ENCODE peak calls at places on chromosomes 2 and 18, in eight cellular contexts. E, L, I, N, K, W, V and O are unnamed samples.

GRCh38 chr2:210169871-210170441 is 1.3 kb downstream of the KANSL1L start:
- DNase-seq in N (no peak), V (no peak), L (peak), E (no peak), W (no peak), K (no peak), I (no peak), O (peak)

GRCh38 chr2:142314164-142314563 is 183.3 kb upstream of the LRP1B start:
- DNase-seq in W (no peak), E (no peak), V (no peak), K (no peak), L (no peak), I (no peak), N (no peak), O (no peak)

GRCh38 chr2:96868555-96869280 is 1.2 kb downstream of the SEMA4C start:
- DNase-seq in N (peak), I (peak), E (peak), W (peak), K (peak), L (peak), V (peak), O (peak)

GRCh38 chr2:159044804-159045286 is 76.4 kb downstream of the TANC1 start:
- DNase-seq in K (no peak), E (no peak), L (no peak), V (no peak), I (no peak), W (no peak), N (no peak), O (no peak)

GRCh38 chr18:45287531-45287930 is 327.7 kb upstream of the SLC14A2 start:
- DNase-seq in N (no peak), W (no peak), E (no peak), I (no peak), V (no peak), K (no peak), L (no peak), O (no peak)

GRCh38 chr2:184041077-184041476 is 557.3 kb upstream of the ZNF804A start:
- DNase-seq in N (no peak), K (no peak), E (no peak), W (no peak), L (no peak), I (no peak), V (no peak), O (no peak)

GRCh38 chr2:217804786-217805678 is 197.8 kb downstream of the TNS1 start:
- DNase-seq in K (no peak), N (no peak), V (no peak), E (no peak), L (no peak), I (no peak), W (no peak), O (no peak)

GRCh38 chr2:119367472-119368099 is 809 bp downstream of the DBI start:
- DNase-seq in I (peak), L (peak), E (no peak), V (peak), K (peak), W (no peak), N (peak), O (no peak)

GRCh38 chr2:7083580-7084509 is 166.6 kb downstream of the RNF144A start:
- DNase-seq in E (no peak), W (no peak), N (no peak), I (no peak), L (peak), K (peak), V (no peak), O (peak)

GRCh38 chr2:70964133-70964532 is 14.3 kb upstream of the ANKRD53 start:
- DNase-seq in E (no peak), W (no peak), N (no peak), V (no peak), L (peak), I (no peak), K (no peak), O (no peak)

GRCh38 chr2:127139766-127140165 is 32.8 kb upstream of the BIN1 start:
- DNase-seq in L (no peak), V (no peak), K (no peak), N (no peak), W (no peak), I (no peak), E (no peak), O (no peak)

GRCh38 chr2:44700824-44701223 is 240.7 kb upstream of the SIX3 start:
- DNase-seq in W (no peak), K (no peak), V (no peak), N (no peak), E (no peak), I (no peak), L (no peak), O (no peak)

GRCh38 chr2:23637011-23637778 is 252.2 kb downstream of the KLHL29 start:
- DNase-seq in K (no peak), L (peak), W (no peak), I (no peak), E (no peak), V (no peak), N (no peak), O (no peak)

GRCh38 chr2:207629553-207629952 is 4.4 kb upstream of the METTL21A start:
- DNase-seq in E (no peak), I (no peak), K (no peak), N (no peak), V (no peak), L (no peak), W (no peak), O (no peak)

GRCh38 chr18:34223164-34223892 is 1.4 kb downstream of the NOL4 start:
- DNase-seq in E (no peak), I (peak), L (peak), K (peak), W (no peak), V (no peak), N (no peak), O (no peak)

GRCh38 chr2:99485411-99485810 is 4.4 kb downstream of the REV1 start:
- DNase-seq in L (no peak), E (no peak), W (no peak), K (no peak), I (no peak), N (no peak), V (no peak), O (no peak)

GRCh38 chr18:2846241-2846637 is 567 bp upstream of the EMILIN2 start:
- DNase-seq in N (no peak), V (no peak), I (no peak), K (no peak), W (no peak), E (no peak), L (peak), O (no peak)

GRCh38 chr18:43159091-43159490 is 43.6 kb upstream of the RIT2 start:
- DNase-seq in V (no peak), L (no peak), I (no peak), K (peak), W (no peak), N (no peak), E (no peak), O (no peak)

GRCh38 chr2:182621810-182622209 is 94.2 kb upstream of the DNAJC10 start:
- DNase-seq in W (no peak), N (no peak), L (no peak), I (no peak), V (no peak), E (no peak), K (no peak), O (no peak)

GRCh38 chr2:152037711-152038110 is 61.1 kb downstream of the CACNB4 start:
- DNase-seq in N (no peak), W (no peak), I (no peak), E (no peak), V (no peak), K (no peak), L (peak), O (no peak)

GRCh38 chr2:20563833-20564232 is 87.1 kb downstream of the HS1BP3 start:
- DNase-seq in V (no peak), L (no peak), K (no peak), N (no peak), W (no peak), E (no peak), I (no peak), O (no peak)

GRCh38 chr2:11745613-11746375 is 638 bp upstream of the LPIN1 start:
- DNase-seq in N (no peak), I (no peak), V (no peak), W (no peak), K (no peak), E (no peak), L (no peak), O (no peak)

GRCh38 chr2:66235408-66235807 is 199.5 kb upstream of the MEIS1 start:
- DNase-seq in N (no peak), E (no peak), I (no peak), W (no peak), V (no peak), K (no peak), L (peak), O (no peak)

GRCh38 chr2:140714586-140714985 is 1416.2 kb downstream of the LRP1B start:
- DNase-seq in L (no peak), K (no peak), E (no peak), I (no peak), V (no peak), N (no peak), W (no peak), O (no peak)

GRCh38 chr2:43464546-43464945 is 131.3 kb downstream of the THADA start:
- DNase-seq in N (no peak), W (no peak), E (no peak), I (no peak), L (peak), V (no peak), K (no peak), O (no peak)

GRCh38 chr18:79567481-79568147 is 112.0 kb upstream of the CTDP1 start:
- DNase-seq in W (peak), N (no peak), I (no peak), L (peak), K (no peak), E (no peak), V (no peak), O (no peak)

GRCh38 chr2:23436346-23437099 is 51.5 kb downstream of the KLHL29 start:
- DNase-seq in N (no peak), W (no peak), V (no peak), K (no peak), L (no peak), E (no peak), I (peak), O (no peak)

GRCh38 chr18:77754475-77755044 is 504.9 kb downstream of the GALR1 start:
- DNase-seq in I (no peak), W (no peak), L (no peak), N (no peak), K (no peak), E (no peak), V (no peak), O (no peak)

GRCh38 chr2:54646170-54646927 is 77.1 kb upstream of the EML6 start:
- DNase-seq in L (no peak), I (no peak), K (no peak), W (no peak), N (no peak), E (no peak), V (no peak), O (no peak)

GRCh38 chr2:102717308-102718018 is 44.4 kb upstream of the TMEM182 start:
- DNase-seq in W (no peak), V (no peak), I (no peak), N (no peak), E (no peak), K (no peak), L (no peak), O (no peak)

GRCh38 chr2:200578778-200579177 is 7.0 kb upstream of the AOX1 start:
- DNase-seq in L (peak), W (no peak), K (no peak), V (no peak), I (no peak), N (no peak), E (no peak), O (no peak)

GRCh38 chr2:239756392-239757153 is 268.6 kb downstream of the NDUFA10 start:
- DNase-seq in W (no peak), K (no peak), L (peak), E (no peak), I (peak), V (no peak), N (no peak), O (no peak)

GRCh38 chr18:6660334-6660733 is 69.2 kb upstream of the ARHGAP28 start:
- DNase-seq in V (no peak), N (no peak), W (no peak), K (peak), E (no peak), L (no peak), I (no peak), O (no peak)

GRCh38 chr2:180572346-180572745 is 408.1 kb upstream of the UBE2E3 start:
- DNase-seq in N (no peak), E (no peak), K (no peak), W (no peak), I (no peak), L (no peak), V (no peak), O (no peak)

GRCh38 chr2:43803113-43803512 is 29.3 kb downstream of the DYNC2LI1 start:
- DNase-seq in N (no peak), V (no peak), W (no peak), L (no peak), E (no peak), K (no peak), I (no peak), O (no peak)

GRCh38 chr2:58680938-58681337 is 439.8 kb upstream of the FANCL start:
- DNase-seq in L (no peak), N (no peak), E (no peak), V (no peak), W (no peak), I (no peak), K (no peak), O (no peak)

GRCh38 chr18:8301427-8302172 is 307.6 kb upstream of the RAB12 start:
- DNase-seq in L (peak), K (peak), I (no peak), V (no peak), E (no peak), N (no peak), W (no peak), O (no peak)